ENCODE peak calls at places on chromosomes 7 and 10, in five cellular contexts. F is cardiac fibroblast, A is EL, P is heart left ventricle, N is HT-29. G is an unnamed sample.

GRCh38 chr10:45673074-45673628 is 579 bp upstream of the ZFAND4 start:
- DNase-seq in F (peak; percentile 16), A (peak; percentile 4), P (peak; percentile 21), N (peak; percentile 32), G (no peak)

GRCh38 chr7:158904599-158904998 is 48.2 kb downstream of the DYNC2I1 start:
- DNase-seq in F (no peak), A (no peak), P (no peak), N (no peak), G (no peak)

GRCh38 chr7:25846722-25847121 is 305.3 kb upstream of the NFE2L3 start:
- DNase-seq in F (peak; percentile 96), A (peak; percentile 84), P (peak; percentile 83), N (no peak), G (no peak)

GRCh38 chr10:90112681-90113080 is 411.3 kb downstream of the KIF20B start:
- DNase-seq in F (peak; percentile 79), A (no peak), P (no peak), N (no peak), G (peak; percentile 84)

GRCh38 chr7:5408777-5409176 is 14.9 kb downstream of the TNRC18 start:
- DNase-seq in F (peak; percentile 51), A (peak; percentile 66), P (no peak), N (no peak), G (peak; percentile 87)

GRCh38 chr7:134454277-134454676 is 4.6 kb downstream of the AKR1B1 start:
- DNase-seq in F (peak; percentile 43), A (no peak), P (no peak), N (no peak), G (no peak)

GRCh38 chr7:156461881-156462665 is 178.5 kb upstream of the RNF32 start:
- DNase-seq in F (no peak), A (no peak), P (no peak), N (no peak), G (peak; percentile 73)

GRCh38 chr7:110148054-110148453 is 942.9 kb upstream of the LRRN3 start:
- DNase-seq in F (no peak), A (no peak), P (no peak), N (no peak), G (no peak)

GRCh38 chr10:62000037-62000603 is 98.6 kb downstream of the ARID5B start:
- DNase-seq in F (no peak), A (no peak), P (no peak), N (no peak), G (no peak)

GRCh38 chr10:1126461-1126860 is 70.3 kb downstream of the WDR37 start:
- DNase-seq in F (no peak), A (no peak), P (peak; percentile 3), N (no peak), G (no peak)

GRCh38 chr7:15424468-15424867 is 137.3 kb downstream of the AGMO start:
- DNase-seq in F (no peak), A (peak; percentile 45), P (no peak), N (no peak), G (peak; percentile 23)

GRCh38 chr10:3119796-3120459 is 52.6 kb downstream of the PFKP start:
- DNase-seq in F (peak; percentile 37), A (peak; percentile 27), P (no peak), N (peak; percentile 30), G (peak; percentile 97)